ENCODE peak calls at places on chromosomes 16 and 17, in seven cellular contexts. One of them, this sample, is unnamed.

GRCh38 chr17:45052052-45052772 is 780 bp upstream of the DCAKD start:
- DNase-seq in EL: peak
- DNase-seq in activated CD8-positive, alpha-beta T cell treated with anti-CD3 and anti-CD28 coated beads, Interleukin-2, amount 10 ng/mL, durations not matched to agents 7 days and 5 days: peak
- DNase-seq in NCI-H460: no peak
- DNase-seq in Right ventricle myocardium superior: no peak
- DNase-seq in KBM-7: peak
- DNase-seq in non-pigmented ciliary epithelial cell: no peak
- DNase-seq in this sample: peak

GRCh38 chr16:5056347-5056746 is 9.4 kb downstream of the C16orf89 start:
- DNase-seq in activated CD8-positive, alpha-beta T cell treated with anti-CD3 and anti-CD28 coated beads, Interleukin-2, amount 10 ng/mL, durations not matched to agents 7 days and 5 days: peak
- DNase-seq in NCI-H460: no peak
- DNase-seq in non-pigmented ciliary epithelial cell: no peak
- DNase-seq in Right ventricle myocardium superior: peak
- DNase-seq in EL: peak
- DNase-seq in KBM-7: peak
- DNase-seq in this sample: peak

GRCh38 chr16:31869511-31870201 is 4.0 kb upstream of the ZNF267 start:
- DNase-seq in NCI-H460: no peak
- DNase-seq in KBM-7: peak
- DNase-seq in non-pigmented ciliary epithelial cell: peak
- DNase-seq in EL: peak
- DNase-seq in Right ventricle myocardium superior: peak
- DNase-seq in activated CD8-positive, alpha-beta T cell treated with anti-CD3 and anti-CD28 coated beads, Interleukin-2, amount 10 ng/mL, durations not matched to agents 7 days and 5 days: peak
- DNase-seq in this sample: peak

GRCh38 chr17:69501591-69502468 is 87.3 kb downstream of the MAP2K6 start:
- DNase-seq in KBM-7: no peak
- DNase-seq in non-pigmented ciliary epithelial cell: peak
- DNase-seq in EL: peak
- DNase-seq in NCI-H460: peak
- DNase-seq in activated CD8-positive, alpha-beta T cell treated with anti-CD3 and anti-CD28 coated beads, Interleukin-2, amount 10 ng/mL, durations not matched to agents 7 days and 5 days: no peak
- DNase-seq in Right ventricle myocardium superior: no peak
- DNase-seq in this sample: no peak

GRCh38 chr16:73713817-73714495 is 582.7 kb upstream of the PSMD7 start:
- DNase-seq in EL: peak
- DNase-seq in NCI-H460: peak
- DNase-seq in non-pigmented ciliary epithelial cell: no peak
- DNase-seq in KBM-7: peak
- DNase-seq in Right ventricle myocardium superior: no peak
- DNase-seq in activated CD8-positive, alpha-beta T cell treated with anti-CD3 and anti-CD28 coated beads, Interleukin-2, amount 10 ng/mL, durations not matched to agents 7 days and 5 days: no peak
- DNase-seq in this sample: no peak

GRCh38 chr16:411576-412265 is 10.0 kb downstream of the DECR2 start:
- DNase-seq in KBM-7: no peak
- DNase-seq in non-pigmented ciliary epithelial cell: no peak
- DNase-seq in EL: no peak
- DNase-seq in NCI-H460: no peak
- DNase-seq in activated CD8-positive, alpha-beta T cell treated with anti-CD3 and anti-CD28 coated beads, Interleukin-2, amount 10 ng/mL, durations not matched to agents 7 days and 5 days: no peak
- DNase-seq in Right ventricle myocardium superior: no peak
- DNase-seq in this sample: no peak

GRCh38 chr17:82012482-82013295 is 10.0 kb downstream of the CENPX start:
- DNase-seq in non-pigmented ciliary epithelial cell: no peak
- DNase-seq in activated CD8-positive, alpha-beta T cell treated with anti-CD3 and anti-CD28 coated beads, Interleukin-2, amount 10 ng/mL, durations not matched to agents 7 days and 5 days: no peak
- DNase-seq in EL: no peak
- DNase-seq in NCI-H460: no peak
- DNase-seq in Right ventricle myocardium superior: peak
- DNase-seq in KBM-7: no peak
- DNase-seq in this sample: no peak

GRCh38 chr17:19365499-19365817 is 2.9 kb upstream of the B9D1 start:
- DNase-seq in activated CD8-positive, alpha-beta T cell treated with anti-CD3 and anti-CD28 coated beads, Interleukin-2, amount 10 ng/mL, durations not matched to agents 7 days and 5 days: no peak
- DNase-seq in NCI-H460: no peak
- DNase-seq in non-pigmented ciliary epithelial cell: no peak
- DNase-seq in EL: no peak
- DNase-seq in KBM-7: no peak
- DNase-seq in Right ventricle myocardium superior: no peak
- DNase-seq in this sample: no peak

GRCh38 chr17:73430848-73431247 is 119.0 kb upstream of the CDC42EP4 start:
- DNase-seq in EL: no peak
- DNase-seq in activated CD8-positive, alpha-beta T cell treated with anti-CD3 and anti-CD28 coated beads, Interleukin-2, amount 10 ng/mL, durations not matched to agents 7 days and 5 days: peak
- DNase-seq in Right ventricle myocardium superior: peak
- DNase-seq in NCI-H460: no peak
- DNase-seq in non-pigmented ciliary epithelial cell: no peak
- DNase-seq in KBM-7: peak
- DNase-seq in this sample: peak

GRCh38 chr17:59330314-59330942 is 1.0 kb upstream of the YPEL2 start:
- DNase-seq in KBM-7: no peak
- DNase-seq in non-pigmented ciliary epithelial cell: no peak
- DNase-seq in NCI-H460: no peak
- DNase-seq in EL: no peak
- DNase-seq in activated CD8-positive, alpha-beta T cell treated with anti-CD3 and anti-CD28 coated beads, Interleukin-2, amount 10 ng/mL, durations not matched to agents 7 days and 5 days: no peak
- DNase-seq in Right ventricle myocardium superior: no peak
- DNase-seq in this sample: peak

GRCh38 chr16:88331989-88332920 is 50.5 kb upstream of the ZNF469 start:
- DNase-seq in KBM-7: no peak
- DNase-seq in EL: peak
- DNase-seq in activated CD8-positive, alpha-beta T cell treated with anti-CD3 and anti-CD28 coated beads, Interleukin-2, amount 10 ng/mL, durations not matched to agents 7 days and 5 days: no peak
- DNase-seq in NCI-H460: peak
- DNase-seq in non-pigmented ciliary epithelial cell: peak
- DNase-seq in Right ventricle myocardium superior: peak
- DNase-seq in this sample: peak

GRCh38 chr17:63425478-63425877 is 20.6 kb downstream of the CYB561 start:
- DNase-seq in NCI-H460: peak
- DNase-seq in activated CD8-positive, alpha-beta T cell treated with anti-CD3 and anti-CD28 coated beads, Interleukin-2, amount 10 ng/mL, durations not matched to agents 7 days and 5 days: peak
- DNase-seq in Right ventricle myocardium superior: peak
- DNase-seq in KBM-7: peak
- DNase-seq in non-pigmented ciliary epithelial cell: peak
- DNase-seq in EL: peak
- DNase-seq in this sample: peak

GRCh38 chr16:7313170-7313569 is 19.5 kb upstream of the RBFOX1 start:
- DNase-seq in non-pigmented ciliary epithelial cell: no peak
- DNase-seq in Right ventricle myocardium superior: no peak
- DNase-seq in activated CD8-positive, alpha-beta T cell treated with anti-CD3 and anti-CD28 coated beads, Interleukin-2, amount 10 ng/mL, durations not matched to agents 7 days and 5 days: no peak
- DNase-seq in KBM-7: no peak
- DNase-seq in NCI-H460: no peak
- DNase-seq in EL: no peak
- DNase-seq in this sample: no peak

GRCh38 chr16:77777745-77778144 is 10.6 kb upstream of the VAT1L start:
- DNase-seq in EL: no peak
- DNase-seq in NCI-H460: no peak
- DNase-seq in activated CD8-positive, alpha-beta T cell treated with anti-CD3 and anti-CD28 coated beads, Interleukin-2, amount 10 ng/mL, durations not matched to agents 7 days and 5 days: no peak
- DNase-seq in KBM-7: no peak
- DNase-seq in non-pigmented ciliary epithelial cell: no peak
- DNase-seq in Right ventricle myocardium superior: no peak
- DNase-seq in this sample: no peak

GRCh38 chr17:36703860-36704266 is 102.5 kb downstream of the MRM1 start:
- DNase-seq in activated CD8-positive, alpha-beta T cell treated with anti-CD3 and anti-CD28 coated beads, Interleukin-2, amount 10 ng/mL, durations not matched to agents 7 days and 5 days: peak
- DNase-seq in Right ventricle myocardium superior: peak
- DNase-seq in KBM-7: peak
- DNase-seq in NCI-H460: peak
- DNase-seq in non-pigmented ciliary epithelial cell: no peak
- DNase-seq in EL: peak
- DNase-seq in this sample: peak

GRCh38 chr17:42275527-42276358 is 448 bp downstream of the STAT5B start:
- DNase-seq in non-pigmented ciliary epithelial cell: no peak
- DNase-seq in NCI-H460: no peak
- DNase-seq in activated CD8-positive, alpha-beta T cell treated with anti-CD3 and anti-CD28 coated beads, Interleukin-2, amount 10 ng/mL, durations not matched to agents 7 days and 5 days: peak
- DNase-seq in KBM-7: peak
- DNase-seq in EL: peak
- DNase-seq in Right ventricle myocardium superior: no peak
- DNase-seq in this sample: peak

GRCh38 chr17:50129946-50130777 is at the start of gene SAMD14:
- DNase-seq in Right ventricle myocardium superior: no peak
- DNase-seq in non-pigmented ciliary epithelial cell: no peak
- DNase-seq in NCI-H460: no peak
- DNase-seq in activated CD8-positive, alpha-beta T cell treated with anti-CD3 and anti-CD28 coated beads, Interleukin-2, amount 10 ng/mL, durations not matched to agents 7 days and 5 days: peak
- DNase-seq in EL: no peak
- DNase-seq in KBM-7: no peak
- DNase-seq in this sample: peak

GRCh38 chr17:58006924-58007780 is at the start of gene SRSF1:
- DNase-seq in Right ventricle myocardium superior: peak
- DNase-seq in activated CD8-positive, alpha-beta T cell treated with anti-CD3 and anti-CD28 coated beads, Interleukin-2, amount 10 ng/mL, durations not matched to agents 7 days and 5 days: peak
- DNase-seq in KBM-7: peak
- DNase-seq in NCI-H460: peak
- DNase-seq in non-pigmented ciliary epithelial cell: peak
- DNase-seq in EL: peak
- DNase-seq in this sample: peak

GRCh38 chr17:74325743-74326379 is at the start of gene KIF19:
- DNase-seq in Right ventricle myocardium superior: peak
- DNase-seq in NCI-H460: peak
- DNase-seq in EL: no peak
- DNase-seq in KBM-7: no peak
- DNase-seq in non-pigmented ciliary epithelial cell: no peak
- DNase-seq in activated CD8-positive, alpha-beta T cell treated with anti-CD3 and anti-CD28 coated beads, Interleukin-2, amount 10 ng/mL, durations not matched to agents 7 days and 5 days: peak
- DNase-seq in this sample: no peak

GRCh38 chr16:55532227-55532626 is 23.4 kb downstream of the LPCAT2 start:
- DNase-seq in activated CD8-positive, alpha-beta T cell treated with anti-CD3 and anti-CD28 coated beads, Interleukin-2, amount 10 ng/mL, durations not matched to agents 7 days and 5 days: no peak
- DNase-seq in Right ventricle myocardium superior: no peak
- DNase-seq in NCI-H460: no peak
- DNase-seq in KBM-7: no peak
- DNase-seq in non-pigmented ciliary epithelial cell: no peak
- DNase-seq in EL: no peak
- DNase-seq in this sample: no peak

GRCh38 chr17:66580178-66580577 is 254.7 kb upstream of the CACNG5 start:
- DNase-seq in activated CD8-positive, alpha-beta T cell treated with anti-CD3 and anti-CD28 coated beads, Interleukin-2, amount 10 ng/mL, durations not matched to agents 7 days and 5 days: no peak
- DNase-seq in KBM-7: no peak
- DNase-seq in EL: peak
- DNase-seq in non-pigmented ciliary epithelial cell: no peak
- DNase-seq in Right ventricle myocardium superior: peak
- DNase-seq in NCI-H460: no peak
- DNase-seq in this sample: peak

GRCh38 chr17:1053661-1054360 is 56.9 kb downstream of the TIMM22 start:
- DNase-seq in EL: no peak
- DNase-seq in NCI-H460: no peak
- DNase-seq in activated CD8-positive, alpha-beta T cell treated with anti-CD3 and anti-CD28 coated beads, Interleukin-2, amount 10 ng/mL, durations not matched to agents 7 days and 5 days: no peak
- DNase-seq in KBM-7: no peak
- DNase-seq in Right ventricle myocardium superior: peak
- DNase-seq in non-pigmented ciliary epithelial cell: no peak
- DNase-seq in this sample: no peak

GRCh38 chr16:188674-189073 is 8.4 kb downstream of the HBQ1 start:
- DNase-seq in Right ventricle myocardium superior: no peak
- DNase-seq in non-pigmented ciliary epithelial cell: no peak
- DNase-seq in EL: no peak
- DNase-seq in NCI-H460: no peak
- DNase-seq in activated CD8-positive, alpha-beta T cell treated with anti-CD3 and anti-CD28 coated beads, Interleukin-2, amount 10 ng/mL, durations not matched to agents 7 days and 5 days: peak
- DNase-seq in KBM-7: peak
- DNase-seq in this sample: no peak

GRCh38 chr17:45021607-45022287 is 29.7 kb downstream of the DCAKD start:
- DNase-seq in KBM-7: peak
- DNase-seq in NCI-H460: peak
- DNase-seq in activated CD8-positive, alpha-beta T cell treated with anti-CD3 and anti-CD28 coated beads, Interleukin-2, amount 10 ng/mL, durations not matched to agents 7 days and 5 days: peak
- DNase-seq in non-pigmented ciliary epithelial cell: no peak
- DNase-seq in EL: peak
- DNase-seq in Right ventricle myocardium superior: peak
- DNase-seq in this sample: peak

GRCh38 chr16:80167657-80168056 is 373.1 kb upstream of the DYNLRB2 start:
- DNase-seq in Right ventricle myocardium superior: no peak
- DNase-seq in NCI-H460: no peak
- DNase-seq in EL: no peak
- DNase-seq in non-pigmented ciliary epithelial cell: no peak
- DNase-seq in activated CD8-positive, alpha-beta T cell treated with anti-CD3 and anti-CD28 coated beads, Interleukin-2, amount 10 ng/mL, durations not matched to agents 7 days and 5 days: no peak
- DNase-seq in KBM-7: no peak
- DNase-seq in this sample: no peak

GRCh38 chr16:61544165-61544564 is 492.1 kb downstream of the CDH8 start:
- DNase-seq in activated CD8-positive, alpha-beta T cell treated with anti-CD3 and anti-CD28 coated beads, Interleukin-2, amount 10 ng/mL, durations not matched to agents 7 days and 5 days: no peak
- DNase-seq in non-pigmented ciliary epithelial cell: no peak
- DNase-seq in NCI-H460: no peak
- DNase-seq in KBM-7: no peak
- DNase-seq in Right ventricle myocardium superior: no peak
- DNase-seq in EL: no peak
- DNase-seq in this sample: no peak

This sample was measured in lung microvascular endothelial cell.